ENCODE peak calls at places on chromosomes 11 and 22, in seven cellular contexts. P, X, A, R, Z, J and G are unnamed samples.

GRCh38 chr11:100849009-100849913 is 162.2 kb downstream of the ARHGAP42 start:
- DNase-seq in R (no peak), A (no peak), P (peak), J (no peak), X (no peak), Z (no peak), G (peak)

GRCh38 chr11:30128269-30128932 is 102.4 kb upstream of the FSHB start:
- DNase-seq in Z (peak), A (peak), R (peak), P (peak), J (peak), X (no peak), G (peak)

GRCh38 chr11:63974259-63975143 is at the start of gene COX8A:
- DNase-seq in R (peak), X (peak), Z (peak), J (peak), A (peak), P (peak), G (peak)

GRCh38 chr22:31968022-31968421 is 23.7 kb downstream of the YWHAH start:
- DNase-seq in Z (no peak), X (no peak), R (no peak), P (no peak), A (no peak), J (no peak), G (no peak)

GRCh38 chr11:3950996-3951662 is 95.7 kb downstream of the STIM1 start:
- DNase-seq in X (no peak), Z (no peak), R (peak), J (no peak), P (peak), A (peak), G (peak)

GRCh38 chr11:59174664-59175033 is 2.7 kb downstream of the DTX4 start:
- DNase-seq in P (no peak), J (no peak), A (no peak), R (no peak), X (peak), Z (peak), G (no peak)

GRCh38 chr11:58070585-58070984 is 39.8 kb downstream of the OR6Q1 start:
- DNase-seq in J (no peak), R (no peak), Z (no peak), A (no peak), P (no peak), X (no peak), G (no peak)

GRCh38 chr11:67431346-67432249 is 3.3 kb downstream of the RPS6KB2 start:
- DNase-seq in Z (no peak), X (no peak), P (no peak), A (no peak), J (no peak), R (no peak), G (no peak)

GRCh38 chr11:102473543-102473942 is 21.0 kb upstream of the TMEM123 start:
- DNase-seq in Z (no peak), A (no peak), P (no peak), J (no peak), X (no peak), R (no peak), G (no peak)

GRCh38 chr22:36258750-36259619 is 6.1 kb downstream of the APOL1 start:
- DNase-seq in X (no peak), Z (no peak), R (peak), P (no peak), J (peak), A (peak), G (no peak)

GRCh38 chr22:35987487-35987886 is 41.1 kb downstream of the RBFOX2 start:
- DNase-seq in X (no peak), Z (no peak), A (no peak), P (peak), J (no peak), R (no peak), G (no peak)

GRCh38 chr11:120389693-120390584 is 53.7 kb downstream of the ARHGEF12 start:
- DNase-seq in R (no peak), P (no peak), A (no peak), Z (peak), J (no peak), X (no peak), G (no peak)

GRCh38 chr22:20524004-20524481 is 16.6 kb downstream of the MED15 start:
- DNase-seq in Z (peak), X (no peak), J (peak), P (no peak), A (no peak), R (no peak), G (no peak)

GRCh38 chr22:50544078-50544745 is 1.5 kb upstream of the KLHDC7B start:
- DNase-seq in R (peak), A (peak), P (peak), Z (no peak), J (peak), X (no peak), G (no peak)

GRCh38 chr11:106156290-106156937 is 79.0 kb downstream of the AASDHPPT start:
- DNase-seq in J (peak), Z (peak), R (peak), X (peak), P (peak), A (peak), G (peak)

GRCh38 chr22:50498322-50498861 is 9.1 kb downstream of the LMF2 start:
- DNase-seq in Z (peak), X (no peak), R (peak), J (peak), A (peak), P (peak), G (peak)

GRCh38 chr22:44314425-44315067 is 1.8 kb upstream of the SHISAL1 start:
- DNase-seq in Z (no peak), P (no peak), A (no peak), J (no peak), X (no peak), R (no peak), G (no peak)

GRCh38 chr11:57792060-57792541 is 30.5 kb downstream of the CTNND1 start:
- DNase-seq in X (no peak), J (no peak), A (no peak), Z (peak), R (no peak), P (peak), G (no peak)

GRCh38 chr11:117866526-117866925 is 9.9 kb downstream of the FXYD6 start:
- DNase-seq in A (no peak), R (no peak), J (no peak), Z (no peak), X (no peak), P (no peak), G (no peak)

GRCh38 chr11:69459848-69460539 is 21.5 kb upstream of the LINC01488 start:
- DNase-seq in Z (no peak), R (no peak), A (no peak), X (no peak), P (no peak), J (no peak), G (no peak)

GRCh38 chr11:64250406-64250874 is 890 bp upstream of the PLCB3 start:
- DNase-seq in X (no peak), P (no peak), A (peak), R (no peak), J (no peak), Z (no peak), G (no peak)

GRCh38 chr22:33210129-33210784 is 152.1 kb upstream of the SYN3 start:
- DNase-seq in R (peak), P (peak), Z (peak), J (peak), X (no peak), A (peak), G (no peak)

GRCh38 chr11:124834526-124835190 is 30.6 kb upstream of the ROBO3 start:
- DNase-seq in J (no peak), Z (no peak), P (no peak), X (no peak), A (no peak), R (no peak), G (no peak)

GRCh38 chr22:32880906-32881596 is 79.5 kb downstream of the TIMP3 start:
- DNase-seq in X (no peak), Z (no peak), P (peak), J (no peak), R (peak), A (no peak), G (peak)

GRCh38 chr11:36471577-36471976 is 38.5 kb downstream of the TRAF6 start:
- DNase-seq in J (no peak), R (no peak), P (no peak), X (no peak), A (no peak), Z (peak), G (no peak)

GRCh38 chr11:43756575-43756974 is 76.0 kb downstream of the HSD17B12 start:
- DNase-seq in A (no peak), P (peak), R (no peak), Z (no peak), X (no peak), J (no peak), G (peak)

GRCh38 chr22:50119768-50120251 is 30.0 kb downstream of the MOV10L1 start:
- DNase-seq in X (no peak), P (no peak), A (no peak), R (no peak), J (no peak), Z (no peak), G (no peak)

GRCh38 chr11:7384691-7385090 is 100.6 kb upstream of the OLFML1 start:
- DNase-seq in J (no peak), R (no peak), X (no peak), P (no peak), Z (no peak), A (no peak), G (no peak)

GRCh38 chr22:27998511-27999410 is 79.7 kb upstream of the PITPNB start:
- DNase-seq in P (no peak), J (no peak), Z (no peak), A (no peak), R (no peak), X (no peak), G (no peak)

GRCh38 chr11:101129203-101129943 is at the start of gene PGR:
- DNase-seq in R (peak), A (peak), J (no peak), X (no peak), P (no peak), Z (no peak), G (no peak)

GRCh38 chr11:67120456-67120855 is 1.4 kb downstream of the KDM2A start:
- DNase-seq in J (no peak), P (no peak), A (no peak), Z (no peak), X (no peak), R (no peak), G (no peak)

GRCh38 chr11:126355926-126356897 is 726 bp downstream of the ST3GAL4 start:
- DNase-seq in A (peak), P (no peak), Z (peak), X (no peak), R (peak), J (peak), G (no peak)

GRCh38 chr11:126282361-126282741 is 542 bp upstream of the TIRAP start:
- DNase-seq in Z (peak), J (peak), P (peak), R (peak), A (peak), X (no peak), G (no peak)

GRCh38 chr11:9075441-9076000 is 15.9 kb downstream of the SCUBE2 start:
- DNase-seq in X (no peak), P (no peak), J (no peak), A (no peak), R (no peak), Z (no peak), G (no peak)

GRCh38 chr22:33919591-33920501 is at the start of gene LARGE1:
- DNase-seq in A (peak), X (no peak), P (no peak), J (peak), R (peak), Z (peak), G (no peak)

GRCh38 chr11:111185259-111185658 is 60.3 kb upstream of the POU2AF2 start:
- DNase-seq in R (no peak), P (no peak), X (no peak), A (no peak), J (peak), Z (no peak), G (no peak)
- H3K27ac ChIP-seq in R (no peak), P (no peak), X (no peak), A (no peak), J (peak), Z (no peak), G (peak)

GRCh38 chr11:86812322-86812670 is 12.0 kb downstream of the PRSS23 start:
- DNase-seq in Z (no peak), R (no peak), X (no peak), A (no peak), J (no peak), P (no peak), G (no peak)
- H3K27ac ChIP-seq in Z (no peak), R (no peak), X (no peak), A (no peak), J (no peak), P (no peak), G (no peak)

DNA sequence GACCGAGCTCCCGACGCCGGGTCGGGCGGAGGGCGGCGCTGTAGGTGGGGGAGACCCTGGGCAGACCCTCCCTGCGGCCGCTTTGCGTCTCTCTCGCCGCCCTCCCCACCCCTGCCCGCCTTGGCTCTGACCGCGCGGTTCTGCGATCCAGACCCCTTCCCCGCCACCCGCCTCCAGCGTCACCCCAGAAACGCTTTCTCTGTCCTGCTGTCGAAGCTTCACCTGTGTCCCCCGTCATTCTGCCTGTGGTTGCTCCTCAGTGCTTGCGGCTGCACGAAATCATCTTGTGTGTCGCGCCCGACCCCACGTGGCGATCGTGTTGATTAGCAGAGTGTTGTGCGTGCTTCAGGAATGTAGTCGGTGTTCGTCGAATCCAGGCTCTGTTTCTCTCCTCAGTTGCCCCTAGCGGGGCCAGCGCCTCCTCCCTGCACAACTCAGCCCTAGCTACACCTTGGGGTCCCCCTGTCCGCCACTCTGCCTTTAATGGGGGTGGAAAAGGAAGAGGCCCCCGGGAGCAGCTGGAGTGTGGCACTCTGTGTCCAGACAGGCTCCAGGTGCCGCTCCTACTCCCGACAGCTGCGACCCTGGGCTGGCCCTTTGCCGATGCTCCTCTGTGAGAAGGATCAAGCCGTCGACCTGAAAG is 851 bp downstream of the PTDSS2 start:
- DNase-seq in X (no peak), Z (peak), R (peak), J (peak), A (peak), P (peak), G (no peak)
- H3K27ac ChIP-seq in X (peak), Z (peak), R (peak), J (no peak), A (no peak), P (peak), G (no peak)

DNA sequence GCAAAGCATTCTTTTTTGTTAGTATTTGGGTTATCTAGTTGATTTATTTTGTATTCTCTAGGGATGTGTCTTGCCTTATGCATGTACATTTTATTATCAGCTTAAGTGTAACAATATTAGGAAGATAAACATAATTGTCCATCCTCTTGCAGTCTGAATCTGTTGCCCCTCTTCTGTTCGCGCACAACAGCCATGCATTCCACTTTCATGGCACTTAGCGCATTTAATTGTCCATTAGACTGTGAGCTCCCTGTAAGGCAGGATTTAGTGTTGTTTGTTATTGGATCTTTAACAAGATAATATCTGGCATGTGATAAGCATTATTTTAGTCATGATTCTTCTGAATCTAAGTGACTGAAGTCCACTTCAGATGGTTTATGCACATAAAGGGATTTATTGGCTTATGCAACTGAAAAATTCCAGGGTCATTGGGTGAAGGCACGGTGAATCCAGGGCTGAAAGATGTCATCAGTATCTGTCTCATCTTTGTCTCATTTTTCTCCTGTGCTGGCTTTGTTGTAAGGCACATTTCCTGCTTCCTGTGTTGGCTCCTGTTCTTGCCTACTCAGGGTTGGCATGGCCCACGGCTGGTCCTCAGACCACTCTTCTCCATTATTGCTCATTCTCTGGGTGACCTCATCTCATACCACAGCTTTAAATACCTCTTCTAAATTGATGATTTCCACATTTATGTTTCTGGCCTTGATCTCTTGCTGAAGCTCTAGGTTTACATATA is 37.5 kb downstream of the ATXN10 start:
- DNase-seq in X (no peak), Z (peak), R (no peak), J (no peak), A (no peak), P (no peak), G (no peak)
- H3K27ac ChIP-seq in X (no peak), Z (peak), R (no peak), J (no peak), A (no peak), P (peak), G (no peak)

GRCh38 chr11:112213753-112214152 is 12.5 kb upstream of the PTS start:
- DNase-seq in Z (peak), R (no peak), X (no peak), A (no peak), P (peak), J (no peak), G (no peak)

GRCh38 chr11:112212710-112213109 is 13.5 kb upstream of the PTS start:
- DNase-seq in J (no peak), A (no peak), P (no peak), R (no peak), Z (no peak), X (no peak), G (no peak)

GRCh38 chr11:112215621-112216020 is 10.6 kb upstream of the PTS start:
- DNase-seq in R (no peak), X (no peak), P (no peak), A (no peak), Z (no peak), J (no peak), G (no peak)

GRCh38 chr11:112219476-112220232 is 6.6 kb upstream of the PTS start:
- DNase-seq in R (peak), P (peak), J (peak), Z (peak), X (no peak), A (peak), G (peak)

GRCh38 chr11:112216591-112217105 is 9.6 kb upstream of the PTS start:
- DNase-seq in Z (no peak), R (no peak), A (no peak), J (no peak), P (no peak), X (no peak), G (peak)
- H3K27ac ChIP-seq in Z (no peak), R (no peak), A (no peak), J (no peak), P (no peak), X (no peak), G (peak)

GRCh38 chr22:23225724-23226496 is 45.6 kb downstream of the BCR start:
- DNase-seq in A (no peak), P (peak), J (no peak), R (no peak), Z (peak), X (no peak), G (no peak)
- H3K27ac ChIP-seq in A (peak), P (peak), J (no peak), R (no peak), Z (peak), X (peak), G (peak)

DNA sequence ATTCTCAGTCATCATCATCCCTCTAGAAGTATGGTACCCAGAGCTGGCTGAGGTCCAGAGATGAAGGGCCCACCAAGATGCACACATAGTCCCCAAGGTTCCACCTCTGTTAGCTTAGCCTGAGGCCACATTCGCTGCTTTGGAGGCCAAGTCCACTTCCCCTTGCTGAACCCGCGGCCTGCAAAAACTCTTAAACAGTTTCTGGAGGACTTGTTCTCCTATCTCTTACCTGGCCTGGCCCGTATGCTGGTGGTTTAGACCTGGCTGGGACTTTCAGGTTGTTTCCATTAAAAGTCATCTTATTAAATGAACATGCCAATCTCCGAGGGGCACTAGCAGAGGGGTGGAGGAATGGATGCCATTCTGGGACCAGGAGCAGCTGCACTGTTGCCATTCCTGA is 64.6 kb downstream of the KCNC1 start:
- DNase-seq in P (no peak), Z (no peak), A (no peak), X (no peak), R (no peak), J (no peak), G (no peak)
- H3K27ac ChIP-seq in P (no peak), Z (no peak), A (no peak), X (no peak), R (no peak), J (no peak), G (no peak)